ENCODE peak calls at places on chromosome 1, in six cellular contexts. J, U, F, S, M and X are unnamed samples.

GRCh38 chr1:162551969-162552683 is 9.4 kb upstream of the UAP1 start:
- DNase-seq in J (no peak), U (no peak), F (no peak), S (no peak), M (no peak), X (no peak)

GRCh38 chr1:22799971-22800370 is 89.3 kb downstream of the EPHB2 start:
- DNase-seq in J (no peak), U (no peak), F (no peak), S (no peak), M (no peak), X (no peak)

GRCh38 chr1:180160362-180160761 is 5.7 kb downstream of the QSOX1 start:
- DNase-seq in J (no peak), U (no peak), F (no peak), S (no peak), M (no peak), X (no peak)

GRCh38 chr1:72892461-72892860 is 610.1 kb upstream of the NEGR1 start:
- DNase-seq in J (no peak), U (no peak), F (no peak), S (no peak), M (no peak), X (no peak)

GRCh38 chr1:61181016-61181560 is 98.7 kb downstream of the NFIA start:
- DNase-seq in J (no peak), U (no peak), F (no peak), S (no peak), M (no peak), X (no peak)

GRCh38 chr1:111621050-111621449 is 1.5 kb downstream of the RAP1A start:
- DNase-seq in J (no peak), U (no peak), F (no peak), S (no peak), M (no peak), X (no peak)

GRCh38 chr1:90472775-90473174 is 244.3 kb downstream of the BARHL2 start:
- DNase-seq in J (no peak), U (no peak), F (no peak), S (no peak), M (no peak), X (no peak)

GRCh38 chr1:203082571-203083462 is 3.0 kb downstream of the MYOG start:
- DNase-seq in J (no peak), U (no peak), F (no peak), S (no peak), M (no peak), X (no peak)

GRCh38 chr1:230256896-230257295 is 169.2 kb downstream of the PGBD5 start:
- DNase-seq in J (no peak), U (no peak), F (no peak), S (no peak), M (no peak), X (no peak)

GRCh38 chr1:30550365-30551220 is 172.8 kb downstream of the MATN1 start:
- DNase-seq in J (no peak), U (no peak), F (no peak), S (no peak), M (no peak), X (no peak)

GRCh38 chr1:58576727-58577675 is at the start of gene TACSTD2:
- DNase-seq in J (no peak), U (no peak), F (no peak), S (no peak), M (peak; percentile 82), X (peak; percentile 18)

GRCh38 chr1:44777969-44778635 is 2.8 kb downstream of the RPS8 start:
- DNase-seq in J (no peak), U (no peak), F (no peak), S (no peak), M (no peak), X (no peak)

GRCh38 chr1:165871311-165872067 is 44.1 kb downstream of the UCK2 start:
- DNase-seq in J (peak; percentile 7), U (peak; percentile 49), F (peak; percentile 31), S (peak; percentile 6), M (peak; percentile 53), X (peak; percentile 73)

GRCh38 chr1:84504580-84505021 is 1.6 kb upstream of the SPATA1 start:
- DNase-seq in J (no peak), U (no peak), F (peak; percentile 6), S (no peak), M (no peak), X (peak; percentile 81)

GRCh38 chr1:161733526-161733925 is 12.2 kb downstream of the FCRLB start:
- DNase-seq in J (no peak), U (no peak), F (no peak), S (no peak), M (no peak), X (peak; percentile 85)

GRCh38 chr1:237672748-237673147 is 218.0 kb downstream of the ZP4 start:
- DNase-seq in J (no peak), U (no peak), F (no peak), S (no peak), M (no peak), X (no peak)

GRCh38 chr1:85366391-85366790 is 90.0 kb upstream of the BCL10 start:
- DNase-seq in J (no peak), U (no peak), F (peak; percentile 46), S (no peak), M (no peak), X (peak; percentile 65)